ENCODE peak calls at places on chromosome 11, in seven cellular contexts. R is PC-3, W is A549, Q is sigmoid colon, H is ovary, S is BE2C, I is GM12865. V is an unnamed sample.

GRCh38 chr11:82733444-82734119 is at the start of gene FAM181B:
- DNase-seq in R (no peak), W (peak; percentile 11), Q (peak; percentile 72), H (peak; percentile 72), S (peak; percentile 94), I (no peak), V (no peak)

GRCh38 chr11:93740031-93740801 is 1.1 kb downstream of the TAF1D start:
- DNase-seq in R (peak; percentile 67), W (no peak), Q (no peak), H (peak; percentile 30), S (no peak), I (peak; percentile 80), V (no peak)

GRCh38 chr11:111066861-111067260 is 178.7 kb upstream of the POU2AF2 start:
- DNase-seq in R (peak; percentile 36), W (no peak), Q (no peak), H (no peak), S (no peak), I (no peak), V (no peak)

GRCh38 chr11:7551571-7551970 is 37.8 kb downstream of the PPFIBP2 start:
- DNase-seq in R (no peak), W (no peak), Q (no peak), H (no peak), S (no peak), I (no peak), V (no peak)

GRCh38 chr11:117478926-117479325 is 151.3 kb downstream of the CEP164 start:
- DNase-seq in R (no peak), W (no peak), Q (no peak), H (no peak), S (no peak), I (no peak), V (no peak)

GRCh38 chr11:119380816-119381185 is 689 bp downstream of the USP2 start:
- DNase-seq in R (no peak), W (no peak), Q (no peak), H (no peak), S (no peak), I (no peak), V (peak; percentile 37)

GRCh38 chr11:503179-503981 is 3.7 kb downstream of the RNH1 start:
- DNase-seq in R (no peak), W (no peak), Q (peak; percentile 84), H (peak; percentile 47), S (no peak), I (peak; percentile 81), V (no peak)

GRCh38 chr11:56885182-56885581 is 103.5 kb upstream of the OR5AK2 start:
- DNase-seq in R (peak; percentile 51), W (no peak), Q (no peak), H (no peak), S (no peak), I (no peak), V (no peak)

GRCh38 chr11:23866641-23867040 is 630.2 kb upstream of the LUZP2 start:
- DNase-seq in R (peak; percentile 93), W (no peak), Q (no peak), H (no peak), S (no peak), I (no peak), V (no peak)

GRCh38 chr11:36672815-36673450 is 74.9 kb upstream of the RAG2 start:
- DNase-seq in R (peak; percentile 65), W (no peak), Q (no peak), H (no peak), S (peak; percentile 10), I (peak; percentile 55), V (peak; percentile 60)

GRCh38 chr11:117259417-117259816 is 26.9 kb downstream of the RNF214 start:
- DNase-seq in R (peak; percentile 58), W (no peak), Q (no peak), H (no peak), S (no peak), I (no peak), V (no peak)

GRCh38 chr11:63573881-63574855 is 11.0 kb upstream of the PLAAT2 start:
- DNase-seq in R (no peak), W (no peak), Q (peak; percentile 80), H (peak; percentile 62), S (no peak), I (peak; percentile 80), V (peak; percentile 69)

GRCh38 chr11:71267807-71268421 is 15.5 kb upstream of the SHANK2 start:
- DNase-seq in R (no peak), W (no peak), Q (peak; percentile 19), H (no peak), S (no peak), I (no peak), V (no peak)

GRCh38 chr11:129237456-129237855 is 45.3 kb upstream of the ARHGAP32 start:
- DNase-seq in R (no peak), W (no peak), Q (no peak), H (no peak), S (no peak), I (no peak), V (no peak)

GRCh38 chr11:95067042-95067827 is 516 bp downstream of the SRSF8 start:
- DNase-seq in R (peak; percentile 87), W (peak; percentile 28), Q (peak; percentile 93), H (peak; percentile 90), S (peak; percentile 89), I (peak; percentile 81), V (peak; percentile 50)

GRCh38 chr11:110087820-110088534 is 5.2 kb upstream of the ZC3H12C start:
- DNase-seq in R (no peak), W (no peak), Q (no peak), H (no peak), S (no peak), I (no peak), V (no peak)

GRCh38 chr11:130763087-130763980 is 152.9 kb downstream of the SNX19 start:
- DNase-seq in R (no peak), W (no peak), Q (no peak), H (no peak), S (no peak), I (no peak), V (no peak)

GRCh38 chr11:75562048-75562835 is at the start of gene SERPINH1:
- DNase-seq in R (peak; percentile 88), W (peak; percentile 97), Q (peak; percentile 97), H (peak; percentile 91), S (peak; percentile 85), I (peak; percentile 89), V (no peak)

GRCh38 chr11:75565221-75565814 is 3.3 kb downstream of the SERPINH1 start:
- DNase-seq in R (peak; percentile 77), W (no peak), Q (peak; percentile 88), H (peak; percentile 56), S (no peak), I (no peak), V (no peak)

GRCh38 chr11:75562836-75563484 is 907 bp downstream of the SERPINH1 start:
- DNase-seq in R (peak; percentile 49), W (no peak), Q (no peak), H (peak; percentile 47), S (no peak), I (no peak), V (no peak)

GRCh38 chr11:75563501-75563977 is 1.5 kb downstream of the SERPINH1 start:
- DNase-seq in R (no peak), W (no peak), Q (no peak), H (no peak), S (no peak), I (no peak), V (no peak)

GRCh38 chr11:75563978-75564552 is 2.0 kb downstream of the SERPINH1 start:
- DNase-seq in R (no peak), W (no peak), Q (peak; percentile 90), H (peak; percentile 79), S (no peak), I (no peak), V (no peak)
- H3K4me3 ChIP-seq in R (peak overlapping the region; percentile 80), W (peak overlapping the region; percentile 90), Q (peak overlapping the region; percentile 84), H (peak overlapping the region; percentile 88), S (no peak overlapping the region), I (no peak overlapping the region), V (no peak overlapping the region)

GRCh38 chr11:102110761-102111010 is 439 bp downstream of the YAP1 start:
- DNase-seq in R (no peak), W (no peak), Q (no peak), H (no peak), S (peak; percentile 9), I (no peak), V (no peak)
- H3K4me3 ChIP-seq in R (peak overlapping the region; percentile 70), W (peak overlapping the region; percentile 90), Q (peak overlapping the region; percentile 93), H (peak overlapping the region; percentile 89), S (no peak overlapping the region), I (no peak overlapping the region), V (no peak overlapping the region)

DNA sequence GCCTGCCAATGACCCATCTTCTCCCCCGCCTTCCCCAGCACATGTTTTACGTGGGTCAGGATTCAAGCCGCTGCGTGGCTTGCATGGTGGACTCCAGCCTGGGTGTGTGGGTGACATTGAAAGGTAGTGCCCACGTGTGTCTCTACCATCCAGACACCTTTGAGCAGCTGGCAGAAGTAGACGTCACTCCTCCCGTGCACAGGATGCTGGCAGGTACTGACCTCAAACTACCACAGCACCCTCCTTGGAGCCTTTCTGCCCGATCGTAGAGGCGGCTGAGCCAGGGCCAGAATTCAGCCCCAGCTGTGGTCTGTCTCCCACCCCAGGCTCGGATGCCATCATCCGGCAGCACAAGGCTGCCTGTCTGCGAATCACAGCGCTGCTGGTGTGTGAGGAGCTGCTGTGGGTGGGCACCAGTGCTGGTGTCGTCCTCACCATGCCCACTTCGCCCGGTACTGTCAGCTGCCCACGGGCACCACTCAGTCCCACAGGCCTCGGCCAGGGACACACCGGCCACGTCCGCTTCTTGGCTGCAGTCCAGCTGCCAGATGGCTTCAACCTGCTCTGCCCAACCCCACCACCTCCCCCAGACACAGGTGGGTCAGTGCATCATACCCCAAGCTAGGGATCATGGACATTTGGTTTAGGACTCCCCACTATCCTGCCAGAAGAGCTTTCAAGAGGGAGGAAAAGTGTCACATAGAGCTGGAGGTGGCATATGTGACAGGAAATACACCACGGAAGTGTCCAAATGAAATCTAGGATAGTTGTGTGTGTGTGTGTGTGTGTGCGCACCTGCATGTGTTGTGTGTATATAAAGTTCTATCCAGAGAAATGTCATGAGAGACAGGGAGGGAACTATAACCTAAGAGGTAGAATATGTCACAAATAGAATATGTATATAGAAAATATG is 10.6 kb upstream of the RELT start:
- DNase-seq in R (no peak), W (no peak), Q (no peak), H (no peak), S (no peak), I (no peak), V (no peak)
- H3K4me3 ChIP-seq in R (no peak overlapping the region), W (no peak overlapping the region), Q (no peak overlapping the region), H (no peak overlapping the region), S (no peak overlapping the region), I (no peak overlapping the region), V (no peak overlapping the region)

GRCh38 chr11:64998141-64998540 is 1.4 kb upstream of the BATF2 start:
- DNase-seq in R (peak; percentile 31), W (no peak), Q (no peak), H (no peak), S (no peak), I (no peak), V (no peak)
- H3K4me3 ChIP-seq in R (no peak overlapping the region), W (no peak overlapping the region), Q (no peak overlapping the region), H (no peak overlapping the region), S (no peak overlapping the region), I (no peak overlapping the region), V (no peak overlapping the region)

GRCh38 chr11:2770556-2771301 is 70.9 kb upstream of the KCNQ1OT1 start:
- DNase-seq in R (no peak), W (no peak), Q (peak; percentile 58), H (peak; percentile 18), S (no peak), I (no peak), V (no peak)
- H3K4me3 ChIP-seq in R (no peak overlapping the region), W (no peak overlapping the region), Q (no peak overlapping the region), H (no peak overlapping the region), S (no peak overlapping the region), I (no peak overlapping the region), V (no peak overlapping the region)

GRCh38 chr11:13962562-13963168 is at the start of gene SPON1:
- DNase-seq in R (no peak), W (no peak), Q (peak; percentile 75), H (peak; percentile 74), S (no peak), I (no peak), V (no peak)
- H3K4me3 ChIP-seq in R (no peak within 1 kb of the TSS), W (no peak within 1 kb of the TSS), Q (peak within 1 kb of the TSS; percentile 54), H (peak within 1 kb of the TSS; percentile 53), S (no peak within 1 kb of the TSS), I (no peak within 1 kb of the TSS), V (no peak within 1 kb of the TSS)

V was measured in Jurkat, Clone E6-1.